ENCODE peak calls at places on chromosomes 3 and 15, in nine cellular contexts. V is IMR-90; D is PC-3; J is heart left ventricle; E is CD4-positive, CD25-positive, alpha-beta regulatory T cell; O is central memory CD8-positive, alpha-beta T cell; Y is upper lobe of left lung; P is Right ventricle myocardium superior; A is upper lobe of right lung. M is an unnamed sample.

GRCh38 chr15:97520689-97521088 is 439.8 kb upstream of the ARRDC4 start:
- ATAC-seq in V (no peak), D (no peak), J (no peak), E (no peak), O (no peak), Y (no peak), P (no peak), A (no peak), M (no peak)

GRCh38 chr3:194250104-194251002 is 100.8 kb downstream of the CPN2 start:
- ATAC-seq in V (peak), D (no peak), J (peak), E (no peak), O (no peak), Y (peak), P (peak), A (no peak), M (peak)

GRCh38 chr15:68154923-68155559 is 50.1 kb downstream of the CALML4 start:
- ATAC-seq in V (peak), D (peak), J (no peak), E (no peak), O (no peak), Y (peak), P (peak), A (peak), M (peak)

GRCh38 chr15:88258021-88258641 is 1.6 kb upstream of the NTRK3 start:
- ATAC-seq in V (no peak), D (no peak), J (no peak), E (no peak), O (no peak), Y (no peak), P (peak), A (peak), M (no peak)

GRCh38 chr15:89218531-89218930 is 2.8 kb downstream of the RLBP1 start:
- ATAC-seq in V (no peak), D (no peak), J (no peak), E (no peak), O (no peak), Y (no peak), P (no peak), A (no peak), M (no peak)

GRCh38 chr15:79896131-79896633 is 632 bp downstream of the MTHFS start:
- ATAC-seq in V (no peak), D (peak), J (peak), E (peak), O (peak), Y (peak), P (no peak), A (peak), M (no peak)

GRCh38 chr3:143648708-143649107 is 199.6 kb downstream of the SLC9A9 start:
- ATAC-seq in V (no peak), D (no peak), J (no peak), E (no peak), O (no peak), Y (no peak), P (no peak), A (no peak), M (no peak)

GRCh38 chr3:9883676-9884554 is 3.9 kb upstream of the CIDEC start:
- ATAC-seq in V (peak), D (peak), J (no peak), E (no peak), O (no peak), Y (peak), P (no peak), A (no peak), M (no peak)

GRCh38 chr15:36632196-36632595 is 52.8 kb downstream of the CDIN1 start:
- ATAC-seq in V (peak), D (peak), J (no peak), E (no peak), O (no peak), Y (no peak), P (peak), A (no peak), M (no peak)

GRCh38 chr15:58771621-58772235 is 626 bp downstream of the MINDY2 start:
- ATAC-seq in V (peak), D (peak), J (peak), E (no peak), O (peak), Y (peak), P (peak), A (peak), M (peak)

GRCh38 chr15:99550077-99550476 is 15.7 kb upstream of the MEF2A start:
- ATAC-seq in V (no peak), D (no peak), J (no peak), E (no peak), O (no peak), Y (no peak), P (no peak), A (no peak), M (no peak)

GRCh38 chr3:38662544-38662943 is 13.1 kb upstream of the SCN5A start:
- ATAC-seq in V (no peak), D (peak), J (no peak), E (no peak), O (no peak), Y (no peak), P (no peak), A (peak), M (no peak)

GRCh38 chr3:48157215-48157840 is 30.9 kb downstream of the CDC25A start:
- ATAC-seq in V (no peak), D (peak), J (no peak), E (no peak), O (no peak), Y (no peak), P (no peak), A (no peak), M (no peak)

M was measured in gastroesophageal sphincter.